ENCODE peak calls at places on chromosomes 4 and X, in four cellular contexts. One of them, this sample, is unnamed.

GRCh38 chr4:84484274-84484673 is 14.8 kb downstream of the NKX6-1 start:
- DNase-seq in activated T-cell treated with anti-CD3 and anti-CD28 coated beads, Interleukin-2, amount 50 U/mL, for 4 hours: no peak
- DNase-seq in activated naive CD4-positive, alpha-beta T cell treated with anti-CD3 and anti-CD28 coated beads, Interleukin-2, amount 50 U/mL, for 16 hours: no peak
- DNase-seq in activated CD8-positive, alpha-beta memory T cell treated with anti-CD3 and anti-CD28 coated beads for 24 hours: no peak
- DNase-seq in this sample: no peak

GRCh38 chrX:134935286-134935685 is 55.5 kb upstream of the SMIM10 start:
- DNase-seq in activated T-cell treated with anti-CD3 and anti-CD28 coated beads, Interleukin-2, amount 50 U/mL, for 4 hours: no peak
- DNase-seq in activated naive CD4-positive, alpha-beta T cell treated with anti-CD3 and anti-CD28 coated beads, Interleukin-2, amount 50 U/mL, for 16 hours: no peak
- DNase-seq in activated CD8-positive, alpha-beta memory T cell treated with anti-CD3 and anti-CD28 coated beads for 24 hours: no peak
- DNase-seq in this sample: no peak

GRCh38 chrX:71809886-71810285 is 46.7 kb downstream of the CXorf49B start:
- DNase-seq in activated CD8-positive, alpha-beta memory T cell treated with anti-CD3 and anti-CD28 coated beads for 24 hours: no peak
- DNase-seq in activated T-cell treated with anti-CD3 and anti-CD28 coated beads, Interleukin-2, amount 50 U/mL, for 4 hours: no peak
- DNase-seq in activated naive CD4-positive, alpha-beta T cell treated with anti-CD3 and anti-CD28 coated beads, Interleukin-2, amount 50 U/mL, for 16 hours: no peak
- DNase-seq in this sample: no peak

GRCh38 chrX:30309139-30309571 is at the start of gene NR0B1:
- DNase-seq in activated T-cell treated with anti-CD3 and anti-CD28 coated beads, Interleukin-2, amount 50 U/mL, for 4 hours: no peak
- DNase-seq in activated naive CD4-positive, alpha-beta T cell treated with anti-CD3 and anti-CD28 coated beads, Interleukin-2, amount 50 U/mL, for 16 hours: no peak
- DNase-seq in activated CD8-positive, alpha-beta memory T cell treated with anti-CD3 and anti-CD28 coated beads for 24 hours: no peak
- DNase-seq in this sample: no peak

GRCh38 chrX:15547356-15547755 is 46.7 kb downstream of the BMX start:
- DNase-seq in activated CD8-positive, alpha-beta memory T cell treated with anti-CD3 and anti-CD28 coated beads for 24 hours: no peak
- DNase-seq in activated naive CD4-positive, alpha-beta T cell treated with anti-CD3 and anti-CD28 coated beads, Interleukin-2, amount 50 U/mL, for 16 hours: no peak
- DNase-seq in activated T-cell treated with anti-CD3 and anti-CD28 coated beads, Interleukin-2, amount 50 U/mL, for 4 hours: no peak
- DNase-seq in this sample: no peak

GRCh38 chr4:156598138-156598681 is 373.4 kb downstream of the PDGFC start:
- DNase-seq in activated T-cell treated with anti-CD3 and anti-CD28 coated beads, Interleukin-2, amount 50 U/mL, for 4 hours: no peak
- DNase-seq in activated CD8-positive, alpha-beta memory T cell treated with anti-CD3 and anti-CD28 coated beads for 24 hours: no peak
- DNase-seq in activated naive CD4-positive, alpha-beta T cell treated with anti-CD3 and anti-CD28 coated beads, Interleukin-2, amount 50 U/mL, for 16 hours: no peak
- DNase-seq in this sample: no peak

GRCh38 chrX:50813843-50814661 is at the start of gene SHROOM4:
- DNase-seq in activated CD8-positive, alpha-beta memory T cell treated with anti-CD3 and anti-CD28 coated beads for 24 hours: no peak
- DNase-seq in activated naive CD4-positive, alpha-beta T cell treated with anti-CD3 and anti-CD28 coated beads, Interleukin-2, amount 50 U/mL, for 16 hours: no peak
- DNase-seq in activated T-cell treated with anti-CD3 and anti-CD28 coated beads, Interleukin-2, amount 50 U/mL, for 4 hours: no peak
- DNase-seq in this sample: no peak

GRCh38 chr4:158856852-158857251 is 88.0 kb downstream of the FNIP2 start:
- DNase-seq in activated naive CD4-positive, alpha-beta T cell treated with anti-CD3 and anti-CD28 coated beads, Interleukin-2, amount 50 U/mL, for 16 hours: no peak
- DNase-seq in activated CD8-positive, alpha-beta memory T cell treated with anti-CD3 and anti-CD28 coated beads for 24 hours: no peak
- DNase-seq in activated T-cell treated with anti-CD3 and anti-CD28 coated beads, Interleukin-2, amount 50 U/mL, for 4 hours: no peak
- DNase-seq in this sample: no peak

GRCh38 chr4:113878718-113879117 is 100.7 kb downstream of the ARSJ start:
- DNase-seq in activated naive CD4-positive, alpha-beta T cell treated with anti-CD3 and anti-CD28 coated beads, Interleukin-2, amount 50 U/mL, for 16 hours: no peak
- DNase-seq in activated CD8-positive, alpha-beta memory T cell treated with anti-CD3 and anti-CD28 coated beads for 24 hours: no peak
- DNase-seq in activated T-cell treated with anti-CD3 and anti-CD28 coated beads, Interleukin-2, amount 50 U/mL, for 4 hours: no peak
- DNase-seq in this sample: no peak

GRCh38 chr4:159159611-159160010 is 56.7 kb downstream of the RAPGEF2 start:
- DNase-seq in activated CD8-positive, alpha-beta memory T cell treated with anti-CD3 and anti-CD28 coated beads for 24 hours: no peak
- DNase-seq in activated naive CD4-positive, alpha-beta T cell treated with anti-CD3 and anti-CD28 coated beads, Interleukin-2, amount 50 U/mL, for 16 hours: no peak
- DNase-seq in activated T-cell treated with anti-CD3 and anti-CD28 coated beads, Interleukin-2, amount 50 U/mL, for 4 hours: no peak
- DNase-seq in this sample: no peak

GRCh38 chr4:76948441-76949292 is 885 bp upstream of the SEPTIN11 start:
- DNase-seq in activated CD8-positive, alpha-beta memory T cell treated with anti-CD3 and anti-CD28 coated beads for 24 hours: peak; percentile 86
- DNase-seq in activated T-cell treated with anti-CD3 and anti-CD28 coated beads, Interleukin-2, amount 50 U/mL, for 4 hours: peak; percentile 62
- DNase-seq in activated naive CD4-positive, alpha-beta T cell treated with anti-CD3 and anti-CD28 coated beads, Interleukin-2, amount 50 U/mL, for 16 hours: peak; percentile 60
- DNase-seq in this sample: peak; percentile 86

GRCh38 chrX:68072016-68072415 is 361.3 kb downstream of the OPHN1 start:
- DNase-seq in activated T-cell treated with anti-CD3 and anti-CD28 coated beads, Interleukin-2, amount 50 U/mL, for 4 hours: no peak
- DNase-seq in activated naive CD4-positive, alpha-beta T cell treated with anti-CD3 and anti-CD28 coated beads, Interleukin-2, amount 50 U/mL, for 16 hours: no peak
- DNase-seq in activated CD8-positive, alpha-beta memory T cell treated with anti-CD3 and anti-CD28 coated beads for 24 hours: no peak
- DNase-seq in this sample: no peak

GRCh38 chr4:82799006-82799881 is 648 bp upstream of the SCD5 start:
- DNase-seq in activated CD8-positive, alpha-beta memory T cell treated with anti-CD3 and anti-CD28 coated beads for 24 hours: no peak
- DNase-seq in activated naive CD4-positive, alpha-beta T cell treated with anti-CD3 and anti-CD28 coated beads, Interleukin-2, amount 50 U/mL, for 16 hours: no peak
- DNase-seq in activated T-cell treated with anti-CD3 and anti-CD28 coated beads, Interleukin-2, amount 50 U/mL, for 4 hours: no peak
- DNase-seq in this sample: no peak

GRCh38 chrX:12013220-12013619 is 125.1 kb upstream of the FRMPD4 start:
- DNase-seq in activated naive CD4-positive, alpha-beta T cell treated with anti-CD3 and anti-CD28 coated beads, Interleukin-2, amount 50 U/mL, for 16 hours: no peak
- DNase-seq in activated T-cell treated with anti-CD3 and anti-CD28 coated beads, Interleukin-2, amount 50 U/mL, for 4 hours: no peak
- DNase-seq in activated CD8-positive, alpha-beta memory T cell treated with anti-CD3 and anti-CD28 coated beads for 24 hours: no peak
- DNase-seq in this sample: no peak

GRCh38 chr4:25628441-25628840 is 27.2 kb upstream of the SLC34A2 start:
- DNase-seq in activated CD8-positive, alpha-beta memory T cell treated with anti-CD3 and anti-CD28 coated beads for 24 hours: no peak
- DNase-seq in activated T-cell treated with anti-CD3 and anti-CD28 coated beads, Interleukin-2, amount 50 U/mL, for 4 hours: no peak
- DNase-seq in activated naive CD4-positive, alpha-beta T cell treated with anti-CD3 and anti-CD28 coated beads, Interleukin-2, amount 50 U/mL, for 16 hours: no peak
- DNase-seq in this sample: no peak

GRCh38 chr4:26003072-26003471 is 89.1 kb downstream of the SMIM20 start:
- DNase-seq in activated CD8-positive, alpha-beta memory T cell treated with anti-CD3 and anti-CD28 coated beads for 24 hours: no peak
- DNase-seq in activated naive CD4-positive, alpha-beta T cell treated with anti-CD3 and anti-CD28 coated beads, Interleukin-2, amount 50 U/mL, for 16 hours: no peak
- DNase-seq in activated T-cell treated with anti-CD3 and anti-CD28 coated beads, Interleukin-2, amount 50 U/mL, for 4 hours: no peak
- DNase-seq in this sample: no peak

GRCh38 chr4:74975848-74976824 is 43.2 kb downstream of the PARM1 start:
- DNase-seq in activated T-cell treated with anti-CD3 and anti-CD28 coated beads, Interleukin-2, amount 50 U/mL, for 4 hours: no peak
- DNase-seq in activated CD8-positive, alpha-beta memory T cell treated with anti-CD3 and anti-CD28 coated beads for 24 hours: no peak
- DNase-seq in activated naive CD4-positive, alpha-beta T cell treated with anti-CD3 and anti-CD28 coated beads, Interleukin-2, amount 50 U/mL, for 16 hours: no peak
- DNase-seq in this sample: no peak

GRCh38 chrX:153526040-153526439 is 8.6 kb downstream of the ATP2B3 start:
- DNase-seq in activated CD8-positive, alpha-beta memory T cell treated with anti-CD3 and anti-CD28 coated beads for 24 hours: no peak
- DNase-seq in activated T-cell treated with anti-CD3 and anti-CD28 coated beads, Interleukin-2, amount 50 U/mL, for 4 hours: no peak
- DNase-seq in activated naive CD4-positive, alpha-beta T cell treated with anti-CD3 and anti-CD28 coated beads, Interleukin-2, amount 50 U/mL, for 16 hours: no peak
- DNase-seq in this sample: no peak

GRCh38 chr4:40586034-40586433 is 43.6 kb downstream of the RBM47 start:
- DNase-seq in activated CD8-positive, alpha-beta memory T cell treated with anti-CD3 and anti-CD28 coated beads for 24 hours: no peak
- DNase-seq in activated T-cell treated with anti-CD3 and anti-CD28 coated beads, Interleukin-2, amount 50 U/mL, for 4 hours: no peak
- DNase-seq in activated naive CD4-positive, alpha-beta T cell treated with anti-CD3 and anti-CD28 coated beads, Interleukin-2, amount 50 U/mL, for 16 hours: no peak
- DNase-seq in this sample: no peak

GRCh38 chrX:153074935-153075334 is 2.7 kb downstream of the PNMA6A start:
- DNase-seq in activated CD8-positive, alpha-beta memory T cell treated with anti-CD3 and anti-CD28 coated beads for 24 hours: no peak
- DNase-seq in activated T-cell treated with anti-CD3 and anti-CD28 coated beads, Interleukin-2, amount 50 U/mL, for 4 hours: no peak
- DNase-seq in activated naive CD4-positive, alpha-beta T cell treated with anti-CD3 and anti-CD28 coated beads, Interleukin-2, amount 50 U/mL, for 16 hours: no peak
- DNase-seq in this sample: no peak

GRCh38 chr4:29722253-29722652 is 997.9 kb upstream of the PCDH7 start:
- DNase-seq in activated naive CD4-positive, alpha-beta T cell treated with anti-CD3 and anti-CD28 coated beads, Interleukin-2, amount 50 U/mL, for 16 hours: no peak
- DNase-seq in activated CD8-positive, alpha-beta memory T cell treated with anti-CD3 and anti-CD28 coated beads for 24 hours: no peak
- DNase-seq in activated T-cell treated with anti-CD3 and anti-CD28 coated beads, Interleukin-2, amount 50 U/mL, for 4 hours: no peak
- DNase-seq in this sample: no peak

GRCh38 chr4:172232966-172233365 is 419.8 kb downstream of the GALNTL6 start:
- DNase-seq in activated naive CD4-positive, alpha-beta T cell treated with anti-CD3 and anti-CD28 coated beads, Interleukin-2, amount 50 U/mL, for 16 hours: no peak
- DNase-seq in activated CD8-positive, alpha-beta memory T cell treated with anti-CD3 and anti-CD28 coated beads for 24 hours: no peak
- DNase-seq in activated T-cell treated with anti-CD3 and anti-CD28 coated beads, Interleukin-2, amount 50 U/mL, for 4 hours: no peak
- DNase-seq in this sample: no peak

GRCh38 chr4:40745585-40745984 is 4.2 kb upstream of the NSUN7 start:
- DNase-seq in activated CD8-positive, alpha-beta memory T cell treated with anti-CD3 and anti-CD28 coated beads for 24 hours: no peak
- DNase-seq in activated T-cell treated with anti-CD3 and anti-CD28 coated beads, Interleukin-2, amount 50 U/mL, for 4 hours: no peak
- DNase-seq in activated naive CD4-positive, alpha-beta T cell treated with anti-CD3 and anti-CD28 coated beads, Interleukin-2, amount 50 U/mL, for 16 hours: no peak
- DNase-seq in this sample: no peak

This sample was measured in activated effector memory CD4-positive, alpha-beta T cell treated with anti-CD3 and anti-CD28 coated beads, Interleukin-2, amount 50 U/mL, for 16 hours.